ENCODE peak calls at places on chromosomes 7 and 10, in eight cellular contexts. One of them, this sample, is unnamed.
A peak's percentile ranks its signal among the peaks of the same experiment; 100 is the strongest.

GRCh38 chr7:10237306-10237705 is 736.4 kb upstream of the PHF14 start:
- DNase-seq in prostate gland: no peak
- DNase-seq in fibroblast of lung: peak; percentile 69
- DNase-seq in cardiac muscle cell: peak; percentile 2
- DNase-seq in PC-9: no peak
- DNase-seq in IMR-90: no peak
- DNase-seq in lower lobe of right lung: no peak
- DNase-seq in psoas muscle: no peak
- DNase-seq in this sample: no peak

GRCh38 chr7:154864531-154864908 is 138.4 kb downstream of the PAXIP1 start:
- DNase-seq in prostate gland: no peak
- DNase-seq in IMR-90: no peak
- DNase-seq in lower lobe of right lung: no peak
- DNase-seq in psoas muscle: no peak
- DNase-seq in cardiac muscle cell: no peak
- DNase-seq in PC-9: no peak
- DNase-seq in fibroblast of lung: no peak
- DNase-seq in this sample: no peak

GRCh38 chr7:122515404-122515803 is 183.5 kb downstream of the RNF133 start:
- DNase-seq in psoas muscle: no peak
- DNase-seq in prostate gland: no peak
- DNase-seq in cardiac muscle cell: no peak
- DNase-seq in lower lobe of right lung: no peak
- DNase-seq in PC-9: peak; percentile 38
- DNase-seq in IMR-90: no peak
- DNase-seq in fibroblast of lung: no peak
- DNase-seq in this sample: no peak

GRCh38 chr10:72370201-72370722 is 15.5 kb upstream of the DNAJB12 start:
- DNase-seq in IMR-90: no peak
- DNase-seq in lower lobe of right lung: no peak
- DNase-seq in prostate gland: no peak
- DNase-seq in PC-9: no peak
- DNase-seq in psoas muscle: no peak
- DNase-seq in fibroblast of lung: no peak
- DNase-seq in cardiac muscle cell: no peak
- DNase-seq in this sample: no peak

GRCh38 chr10:2938869-2939268 is 128.5 kb upstream of the PFKP start:
- DNase-seq in psoas muscle: no peak
- DNase-seq in PC-9: no peak
- DNase-seq in prostate gland: no peak
- DNase-seq in IMR-90: peak; percentile 21
- DNase-seq in fibroblast of lung: peak; percentile 11
- DNase-seq in cardiac muscle cell: peak; percentile 11
- DNase-seq in lower lobe of right lung: no peak
- DNase-seq in this sample: no peak

GRCh38 chr10:100567249-100567648 is 31.5 kb downstream of the HIF1AN start:
- DNase-seq in psoas muscle: no peak
- DNase-seq in prostate gland: no peak
- DNase-seq in lower lobe of right lung: no peak
- DNase-seq in cardiac muscle cell: no peak
- DNase-seq in fibroblast of lung: no peak
- DNase-seq in IMR-90: no peak
- DNase-seq in PC-9: no peak
- DNase-seq in this sample: no peak

GRCh38 chr7:67593807-67594206 is 597.2 kb downstream of the TYW1 start:
- DNase-seq in prostate gland: no peak
- DNase-seq in cardiac muscle cell: no peak
- DNase-seq in IMR-90: no peak
- DNase-seq in fibroblast of lung: no peak
- DNase-seq in psoas muscle: no peak
- DNase-seq in PC-9: no peak
- DNase-seq in lower lobe of right lung: no peak
- DNase-seq in this sample: no peak

GRCh38 chr7:138169441-138169851 is 93.2 kb downstream of the AKR1D1 start:
- DNase-seq in prostate gland: no peak
- DNase-seq in PC-9: no peak
- DNase-seq in cardiac muscle cell: no peak
- DNase-seq in fibroblast of lung: no peak
- DNase-seq in psoas muscle: no peak
- DNase-seq in IMR-90: no peak
- DNase-seq in lower lobe of right lung: no peak
- DNase-seq in this sample: no peak

GRCh38 chr10:19654576-19654975 is 161.7 kb upstream of the PLXDC2 start:
- DNase-seq in IMR-90: peak; percentile 87
- DNase-seq in lower lobe of right lung: no peak
- DNase-seq in PC-9: no peak
- DNase-seq in fibroblast of lung: peak; percentile 58
- DNase-seq in prostate gland: no peak
- DNase-seq in psoas muscle: no peak
- DNase-seq in cardiac muscle cell: peak; percentile 73
- DNase-seq in this sample: no peak

GRCh38 chr10:33335550-33335799 is 1.0 kb upstream of the NRP1 start:
- DNase-seq in IMR-90: no peak
- DNase-seq in prostate gland: no peak
- DNase-seq in cardiac muscle cell: peak; percentile 54
- DNase-seq in lower lobe of right lung: peak; percentile 59
- DNase-seq in fibroblast of lung: no peak
- DNase-seq in PC-9: no peak
- DNase-seq in psoas muscle: no peak
- DNase-seq in this sample: no peak

GRCh38 chr7:47529405-47529804 is 52.5 kb downstream of the TNS3 start:
- DNase-seq in fibroblast of lung: no peak
- DNase-seq in PC-9: no peak
- DNase-seq in prostate gland: no peak
- DNase-seq in cardiac muscle cell: no peak
- DNase-seq in IMR-90: no peak
- DNase-seq in lower lobe of right lung: no peak
- DNase-seq in psoas muscle: no peak
- DNase-seq in this sample: no peak

GRCh38 chr7:132709971-132710567 is 133.8 kb upstream of the PLXNA4 start:
- DNase-seq in cardiac muscle cell: peak; percentile 62
- DNase-seq in PC-9: peak; percentile 31
- DNase-seq in prostate gland: no peak
- DNase-seq in psoas muscle: no peak
- DNase-seq in IMR-90: peak; percentile 41
- DNase-seq in lower lobe of right lung: no peak
- DNase-seq in fibroblast of lung: peak; percentile 60
- DNase-seq in this sample: no peak

GRCh38 chr7:26397326-26397725 is 105.7 kb downstream of the SNX10 start:
- DNase-seq in PC-9: no peak
- DNase-seq in IMR-90: no peak
- DNase-seq in fibroblast of lung: no peak
- DNase-seq in cardiac muscle cell: no peak
- DNase-seq in prostate gland: no peak
- DNase-seq in lower lobe of right lung: no peak
- DNase-seq in psoas muscle: no peak
- DNase-seq in this sample: no peak

GRCh38 chr10:93630609-93631320 is 18.4 kb downstream of the PDE6C start:
- DNase-seq in lower lobe of right lung: no peak
- DNase-seq in fibroblast of lung: no peak
- DNase-seq in IMR-90: no peak
- DNase-seq in cardiac muscle cell: no peak
- DNase-seq in psoas muscle: no peak
- DNase-seq in prostate gland: no peak
- DNase-seq in PC-9: no peak
- DNase-seq in this sample: no peak

GRCh38 chr10:75793848-75794247 is 362.4 kb downstream of the LRMDA start:
- DNase-seq in prostate gland: no peak
- DNase-seq in lower lobe of right lung: no peak
- DNase-seq in PC-9: no peak
- DNase-seq in psoas muscle: no peak
- DNase-seq in fibroblast of lung: no peak
- DNase-seq in cardiac muscle cell: no peak
- DNase-seq in IMR-90: no peak
- DNase-seq in this sample: no peak

GRCh38 chr7:141649865-141650499 is 52.0 kb downstream of the DENND11 start:
- DNase-seq in prostate gland: peak; percentile 80
- DNase-seq in cardiac muscle cell: peak; percentile 94
- DNase-seq in psoas muscle: no peak
- DNase-seq in IMR-90: peak; percentile 88
- DNase-seq in fibroblast of lung: peak; percentile 93
- DNase-seq in lower lobe of right lung: no peak
- DNase-seq in PC-9: peak; percentile 89
- DNase-seq in this sample: peak; percentile 53

GRCh38 chr10:78784454-78785414 is 284.0 kb upstream of the ZMIZ1 start:
- DNase-seq in prostate gland: no peak
- DNase-seq in psoas muscle: no peak
- DNase-seq in lower lobe of right lung: no peak
- DNase-seq in fibroblast of lung: no peak
- DNase-seq in cardiac muscle cell: peak; percentile 20
- DNase-seq in IMR-90: no peak
- DNase-seq in PC-9: no peak
- DNase-seq in this sample: no peak

GRCh38 chr10:49111320-49111698 is 4.0 kb downstream of the VSTM4 start:
- DNase-seq in prostate gland: no peak
- DNase-seq in cardiac muscle cell: no peak
- DNase-seq in IMR-90: no peak
- DNase-seq in fibroblast of lung: no peak
- DNase-seq in PC-9: no peak
- DNase-seq in psoas muscle: no peak
- DNase-seq in lower lobe of right lung: no peak
- DNase-seq in this sample: no peak

GRCh38 chr7:8274589-8274988 is 12.6 kb upstream of the ICA1 start:
- DNase-seq in PC-9: peak; percentile 68
- DNase-seq in prostate gland: no peak
- DNase-seq in fibroblast of lung: no peak
- DNase-seq in IMR-90: no peak
- DNase-seq in lower lobe of right lung: no peak
- DNase-seq in psoas muscle: no peak
- DNase-seq in cardiac muscle cell: no peak
- DNase-seq in this sample: no peak

GRCh38 chr7:127650842-127651555 is 995 bp upstream of the SND1 start:
- DNase-seq in cardiac muscle cell: peak; percentile 61
- DNase-seq in fibroblast of lung: peak; percentile 61
- DNase-seq in lower lobe of right lung: no peak
- DNase-seq in PC-9: no peak
- DNase-seq in IMR-90: peak; percentile 39
- DNase-seq in prostate gland: peak; percentile 8
- DNase-seq in psoas muscle: peak; percentile 18
- DNase-seq in this sample: no peak

GRCh38 chr10:51804861-51805260 is 105.5 kb upstream of the CSTF2T start:
- DNase-seq in lower lobe of right lung: no peak
- DNase-seq in PC-9: no peak
- DNase-seq in prostate gland: no peak
- DNase-seq in fibroblast of lung: peak; percentile 69
- DNase-seq in cardiac muscle cell: peak; percentile 27
- DNase-seq in IMR-90: peak; percentile 84
- DNase-seq in psoas muscle: no peak
- DNase-seq in this sample: no peak

GRCh38 chr7:115933463-115933862 is 97.1 kb downstream of the TFEC start:
- DNase-seq in lower lobe of right lung: no peak
- DNase-seq in IMR-90: no peak
- DNase-seq in psoas muscle: no peak
- DNase-seq in cardiac muscle cell: no peak
- DNase-seq in PC-9: no peak
- DNase-seq in prostate gland: no peak
- DNase-seq in fibroblast of lung: peak; percentile 12
- DNase-seq in this sample: no peak

GRCh38 chr7:81507231-81507630 is 262.6 kb downstream of the HGF start:
- DNase-seq in IMR-90: no peak
- DNase-seq in prostate gland: no peak
- DNase-seq in psoas muscle: no peak
- DNase-seq in PC-9: no peak
- DNase-seq in fibroblast of lung: no peak
- DNase-seq in lower lobe of right lung: no peak
- DNase-seq in cardiac muscle cell: no peak
- DNase-seq in this sample: no peak

GRCh38 chr10:30027057-30028005 is 32.1 kb downstream of the JCAD start:
- DNase-seq in IMR-90: no peak
- DNase-seq in prostate gland: no peak
- DNase-seq in lower lobe of right lung: peak; percentile 74
- DNase-seq in fibroblast of lung: no peak
- DNase-seq in cardiac muscle cell: no peak
- DNase-seq in psoas muscle: peak; percentile 48
- DNase-seq in PC-9: no peak
- DNase-seq in this sample: peak; percentile 66

GRCh38 chr7:28096713-28097112 is 83.9 kb downstream of the JAZF1 start:
- DNase-seq in psoas muscle: no peak
- DNase-seq in IMR-90: peak; percentile 72
- DNase-seq in fibroblast of lung: peak; percentile 81
- DNase-seq in cardiac muscle cell: peak; percentile 84
- DNase-seq in PC-9: peak; percentile 64
- DNase-seq in lower lobe of right lung: no peak
- DNase-seq in prostate gland: peak; percentile 66
- DNase-seq in this sample: peak; percentile 42

GRCh38 chr10:99236627-99237309 is 1.1 kb upstream of the HPSE2 start:
- DNase-seq in cardiac muscle cell: no peak
- DNase-seq in prostate gland: no peak
- DNase-seq in PC-9: no peak
- DNase-seq in fibroblast of lung: no peak
- DNase-seq in psoas muscle: no peak
- DNase-seq in lower lobe of right lung: no peak
- DNase-seq in IMR-90: no peak
- DNase-seq in this sample: no peak
- H3K27me3 ChIP-seq in cardiac muscle cell: peaks cover 84% of the 10 kb centered on the region
- H3K27me3 ChIP-seq in prostate gland: peaks cover 29% of the 10 kb centered on the region
- H3K27me3 ChIP-seq in PC-9: peaks cover 50% of the 10 kb centered on the region
- H3K27me3 ChIP-seq in fibroblast of lung: peaks cover 19% of the 10 kb centered on the region
- H3K27me3 ChIP-seq in psoas muscle: peaks cover 37% of the 10 kb centered on the region
- H3K27me3 ChIP-seq in lower lobe of right lung: peaks cover 74% of the 10 kb centered on the region
- H3K27me3 ChIP-seq in IMR-90: peaks cover 55% of the 10 kb centered on the region
- H3K27me3 ChIP-seq in this sample: peaks cover 55% of the 10 kb centered on the region

GRCh38 chr10:131224106-131224505 is 87.4 kb downstream of the TCERG1L start:
- DNase-seq in psoas muscle: no peak
- DNase-seq in lower lobe of right lung: peak; percentile 15
- DNase-seq in fibroblast of lung: no peak
- DNase-seq in prostate gland: no peak
- DNase-seq in cardiac muscle cell: no peak
- DNase-seq in PC-9: no peak
- DNase-seq in IMR-90: no peak
- DNase-seq in this sample: no peak
- H3K9me3 ChIP-seq in psoas muscle: no peaks in the 10 kb centered on the region
- H3K9me3 ChIP-seq in lower lobe of right lung: no peaks in the 10 kb centered on the region
- H3K9me3 ChIP-seq in fibroblast of lung: no peaks in the 10 kb centered on the region
- H3K9me3 ChIP-seq in prostate gland: no peaks in the 10 kb centered on the region
- H3K9me3 ChIP-seq in cardiac muscle cell: no peaks in the 10 kb centered on the region
- H3K9me3 ChIP-seq in PC-9: no peaks in the 10 kb centered on the region
- H3K9me3 ChIP-seq in IMR-90: peaks cover 60% of the 10 kb centered on the region
- H3K9me3 ChIP-seq in this sample: no peaks in the 10 kb centered on the region

GRCh38 chr10:98920362-98920761 is 315.3 kb downstream of the HPSE2 start:
- DNase-seq in lower lobe of right lung: no peak
- DNase-seq in psoas muscle: no peak
- DNase-seq in fibroblast of lung: peak; percentile 15
- DNase-seq in cardiac muscle cell: no peak
- DNase-seq in IMR-90: peak; percentile 4
- DNase-seq in PC-9: no peak
- DNase-seq in prostate gland: no peak
- DNase-seq in this sample: no peak
- H3K4me3 ChIP-seq in lower lobe of right lung: no peak overlapping the region
- H3K4me3 ChIP-seq in psoas muscle: no peak overlapping the region
- H3K4me3 ChIP-seq in fibroblast of lung: no peak overlapping the region
- H3K4me3 ChIP-seq in cardiac muscle cell: no peak overlapping the region
- H3K4me3 ChIP-seq in IMR-90: no peak overlapping the region
- H3K4me3 ChIP-seq in PC-9: no peak overlapping the region
- H3K4me3 ChIP-seq in prostate gland: no peak overlapping the region
- H3K4me3 ChIP-seq in this sample: no peak overlapping the region

DNA sequence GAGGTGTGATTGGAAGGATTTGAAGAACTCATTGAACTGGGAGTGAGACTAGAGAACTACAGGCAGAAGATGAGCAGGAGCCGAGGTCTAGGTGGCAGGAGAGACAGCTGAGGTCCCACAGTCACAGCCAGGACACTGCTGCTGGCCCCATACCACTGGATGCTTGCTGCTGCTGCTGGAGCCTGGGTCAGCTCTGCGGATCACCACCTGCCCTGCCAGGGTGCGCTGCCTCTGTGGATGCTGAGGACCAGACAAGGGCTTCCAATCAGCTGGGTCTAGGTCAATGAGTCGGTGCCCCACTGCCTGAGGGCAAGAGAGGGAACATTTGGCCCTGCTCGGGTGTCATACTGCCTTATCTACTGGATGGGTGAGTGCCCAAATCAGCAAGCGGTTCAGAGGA is 94.4 kb downstream of the FRMD4A start:
- DNase-seq in PC-9: no peak
- DNase-seq in fibroblast of lung: no peak
- DNase-seq in cardiac muscle cell: no peak
- DNase-seq in lower lobe of right lung: no peak
- DNase-seq in prostate gland: no peak
- DNase-seq in IMR-90: no peak
- DNase-seq in psoas muscle: no peak
- DNase-seq in this sample: no peak
- H3K27me3 ChIP-seq in PC-9: peaks cover 56% of the 10 kb centered on the region
- H3K27me3 ChIP-seq in fibroblast of lung: peaks cover 19% of the 10 kb centered on the region
- H3K27me3 ChIP-seq in cardiac muscle cell: no peaks in the 10 kb centered on the region
- H3K27me3 ChIP-seq in lower lobe of right lung: peaks cover 6% of the 10 kb centered on the region
- H3K27me3 ChIP-seq in prostate gland: no peaks in the 10 kb centered on the region
- H3K27me3 ChIP-seq in IMR-90: peaks cover 42% of the 10 kb centered on the region
- H3K27me3 ChIP-seq in psoas muscle: no peaks in the 10 kb centered on the region
- H3K27me3 ChIP-seq in this sample: no peaks in the 10 kb centered on the region

This sample was measured in breast epithelium.